ENCODE peak calls at places on chromosome 17, in nine cellular contexts. N is heart left ventricle, T is OCI-LY7, A is SJCRH30, H is body of pancreas, V is ovary, Y is Panc1, L is heart right ventricle, W is endodermal cell. U is an unnamed sample.

GRCh38 chr17:80374039-80374731 is 40.8 kb upstream of the ENDOV start:
- DNase-seq in T (no peak), N (no peak), V (peak; percentile 21), A (no peak), W (no peak), H (no peak), L (no peak), Y (no peak), U (no peak)

GRCh38 chr17:34252890-34253525 is 2.1 kb upstream of the CCL2 start:
- DNase-seq in N (no peak), A (no peak), V (no peak), H (no peak), W (no peak), L (no peak), Y (no peak), T (no peak), U (no peak)

GRCh38 chr17:14559720-14560119 is 258.8 kb downstream of the HS3ST3B1 start:
- DNase-seq in L (no peak), Y (no peak), A (peak; percentile 40), H (no peak), W (no peak), V (no peak), T (peak; percentile 90), N (no peak), U (no peak)

GRCh38 chr17:82502207-82502606 is 17.3 kb upstream of the FOXK2 start:
- DNase-seq in L (no peak), Y (no peak), H (no peak), V (no peak), N (no peak), W (no peak), A (no peak), T (no peak), U (no peak)

GRCh38 chr17:28710948-28711722 is 553 bp downstream of the PROCA1 start:
- DNase-seq in V (peak; percentile 95), W (peak; percentile 100), Y (no peak), L (peak; percentile 86), T (peak; percentile 85), H (peak; percentile 83), A (peak; percentile 97), N (peak; percentile 91), U (peak; percentile 95)

GRCh38 chr17:33572615-33573014 is 279.5 kb upstream of the ASIC2 start:
- DNase-seq in Y (no peak), W (peak; percentile 84), H (no peak), N (no peak), L (no peak), A (peak; percentile 37), V (no peak), T (no peak), U (no peak)

GRCh38 chr17:34581446-34582184 is 2.2 kb downstream of the TMEM132E start:
- DNase-seq in W (peak; percentile 77), H (no peak), Y (no peak), L (no peak), V (peak; percentile 39), N (no peak), T (no peak), A (no peak), U (no peak)

GRCh38 chr17:2828396-2829038 is 32.3 kb downstream of the RAP1GAP2 start:
- DNase-seq in Y (no peak), H (peak; percentile 81), W (peak; percentile 99), A (peak; percentile 50), L (peak; percentile 70), T (peak; percentile 87), N (peak; percentile 64), V (peak; percentile 82), U (peak; percentile 63)

GRCh38 chr17:46141645-46142044 is 51.6 kb downstream of the KANSL1 start:
- DNase-seq in N (no peak), T (no peak), H (no peak), L (no peak), W (no peak), A (no peak), Y (no peak), V (no peak), U (no peak)

GRCh38 chr17:46147167-46147749 is 46.0 kb downstream of the KANSL1 start:
- DNase-seq in Y (no peak), N (no peak), A (no peak), L (no peak), T (no peak), H (no peak), V (no peak), W (no peak), U (no peak)

GRCh38 chr17:46144246-46144645 is 49.0 kb downstream of the KANSL1 start:
- DNase-seq in V (no peak), H (no peak), N (no peak), L (no peak), T (no peak), W (no peak), Y (no peak), A (no peak), U (no peak)

GRCh38 chr17:46140645-46141197 is 52.5 kb downstream of the KANSL1 start:
- DNase-seq in W (no peak), T (no peak), Y (no peak), L (no peak), V (no peak), H (no peak), N (no peak), A (no peak), U (no peak)

DNA sequence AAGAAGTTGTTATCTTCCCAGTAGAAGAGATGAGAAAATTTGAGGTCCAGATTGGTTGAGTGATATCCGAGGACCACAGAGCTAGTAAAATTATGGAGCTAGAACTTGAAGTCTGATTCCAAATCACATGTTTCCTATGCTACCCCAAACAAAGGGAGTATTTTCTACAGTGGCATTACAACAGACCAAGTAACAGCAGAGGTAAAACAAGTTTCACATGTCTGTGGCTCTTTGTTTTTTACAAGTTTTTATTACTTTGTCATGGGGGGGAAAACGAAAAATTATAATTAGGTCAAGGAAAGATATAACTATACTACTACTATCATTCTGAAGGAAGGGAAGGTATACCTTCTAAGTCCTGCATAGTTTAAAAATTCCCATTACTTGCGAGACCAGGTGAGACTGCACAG is 49.4 kb downstream of the KANSL1 start:
- DNase-seq in W (no peak), L (no peak), T (no peak), Y (no peak), V (no peak), N (no peak), A (no peak), H (no peak), U (no peak)
- H3K4me3 ChIP-seq in W (no peak overlapping the region), L (no peak overlapping the region), T (peak overlapping the region; percentile 42), Y (no peak overlapping the region), V (no peak overlapping the region), N (no peak overlapping the region), A (no peak overlapping the region), H (no peak overlapping the region), U (no peak overlapping the region)

GRCh38 chr17:76924345-76925332 is 56.4 kb downstream of the MGAT5B start:
- DNase-seq in V (no peak), Y (no peak), H (no peak), A (no peak), N (no peak), W (no peak), T (no peak), L (no peak), U (no peak)
- H3K36me3 ChIP-seq in V (no peaks in the 10 kb centered on the region), Y (no peaks in the 10 kb centered on the region), H (no peaks in the 10 kb centered on the region), A (no peaks in the 10 kb centered on the region), N (no peaks in the 10 kb centered on the region), W (no peaks in the 10 kb centered on the region), T (no peaks in the 10 kb centered on the region), L (no peaks in the 10 kb centered on the region), U (no peaks in the 10 kb centered on the region)

GRCh38 chr17:64380985-64381384 is 9.7 kb downstream of the PECAM1 start:
- DNase-seq in H (no peak), T (no peak), L (no peak), W (no peak), N (no peak), Y (no peak), A (no peak), V (no peak), U (no peak)

GRCh38 chr17:64384253-64385186 is 6.1 kb downstream of the PECAM1 start:
- DNase-seq in T (no peak), N (no peak), H (no peak), W (no peak), Y (no peak), V (no peak), A (no peak), L (no peak), U (no peak)

GRCh38 chr17:64378890-64379354 is 11.7 kb downstream of the PECAM1 start:
- DNase-seq in H (no peak), W (no peak), A (no peak), Y (no peak), N (no peak), T (no peak), V (no peak), L (no peak), U (no peak)

GRCh38 chr17:64385187-64386083 is 5.2 kb downstream of the PECAM1 start:
- DNase-seq in W (no peak), T (no peak), H (peak; percentile 30), A (peak; percentile 43), V (peak; percentile 89), L (peak; percentile 67), N (peak; percentile 81), Y (no peak), U (peak; percentile 33)

DNA sequence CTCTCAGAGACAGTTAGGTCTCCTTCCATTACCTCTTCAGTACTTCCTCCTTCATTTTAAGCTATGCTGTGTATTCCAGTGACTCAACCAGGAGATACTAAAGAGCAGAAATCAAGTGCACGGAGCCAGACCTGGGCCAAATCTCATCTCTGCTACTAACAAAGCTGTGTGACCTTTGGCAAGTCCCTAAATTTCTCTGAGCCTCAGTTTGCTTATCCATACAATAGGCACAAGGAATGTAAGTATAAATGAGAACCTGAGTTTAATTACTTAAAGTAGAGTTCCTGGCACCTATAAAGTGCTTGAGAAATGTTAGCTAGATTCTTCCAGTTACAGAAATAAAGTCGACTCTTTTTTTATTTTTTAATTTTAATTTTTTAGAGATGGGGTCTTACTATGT is 8.5 kb downstream of the PECAM1 start:
- DNase-seq in N (no peak), Y (no peak), A (no peak), L (no peak), V (no peak), W (no peak), T (no peak), H (no peak), U (no peak)
- H3K4me3 ChIP-seq in N (no peak overlapping the region), Y (no peak overlapping the region), A (no peak overlapping the region), L (no peak overlapping the region), V (no peak overlapping the region), W (no peak overlapping the region), T (no peak overlapping the region), H (no peak overlapping the region), U (no peak overlapping the region)

DNA sequence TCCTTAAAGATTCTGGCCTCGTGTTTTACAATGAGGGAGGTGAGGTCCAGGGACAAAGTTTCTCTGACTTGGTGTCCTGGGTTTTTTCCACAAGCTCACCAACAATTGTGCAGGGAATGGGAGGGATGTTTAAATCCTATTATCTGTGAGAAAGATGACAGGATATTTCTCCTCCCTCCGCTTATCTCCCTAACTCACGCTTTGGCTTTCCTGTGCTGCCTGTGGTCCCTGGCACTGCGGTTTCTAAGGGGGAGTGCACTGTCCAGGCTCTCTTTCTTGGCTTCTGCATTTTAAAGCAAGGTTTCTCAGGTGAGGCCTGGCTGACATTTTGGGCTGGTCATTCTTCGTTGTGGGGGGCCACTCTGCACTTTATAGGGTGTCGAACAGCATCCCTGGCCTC is 16.4 kb downstream of the GGA3 start:
- DNase-seq in W (no peak), Y (no peak), V (no peak), N (no peak), H (no peak), L (no peak), A (no peak), T (no peak), U (no peak)
- H3K36me3 ChIP-seq in W (peaks cover 50% of the 10 kb centered on the region), Y (peaks cover 6% of the 10 kb centered on the region), V (no peaks in the 10 kb centered on the region), N (no peaks in the 10 kb centered on the region), H (peaks cover 12% of the 10 kb centered on the region), L (peaks cover 2% of the 10 kb centered on the region), A (peaks cover 27% of the 10 kb centered on the region), T (peaks cover 80% of the 10 kb centered on the region), U (peaks cover 57% of the 10 kb centered on the region)

U was measured in A673.